ENCODE peak calls at places on chromosomes 2 and 18, in ten cellular contexts. T is kidney epithelial cell; K is left ventricle myocardium inferior; W is effector memory CD4-positive, alpha-beta T cell; A is heart right ventricle; L is tibial artery; C is sigmoid colon; U is esophagus squamous epithelium; Z is endothelial cell of umbilical vein; G is GM06990. R is an unnamed sample. For H3K36me3, the result is how much of the 10 kb centered on the place peaks cover.

GRCh38 chr2:38147333-38148121 is 71.6 kb upstream of the CYP1B1 start:
- DNase-seq in K (no peak), A (no peak), C (no peak), T (no peak), U (no peak), L (no peak), W (no peak), Z (no peak), G (no peak), R (no peak)

GRCh38 chr2:218224206-218224605 is 7.2 kb downstream of the ARPC2 start:
- DNase-seq in W (no peak), A (no peak), L (no peak), Z (no peak), G (no peak), K (no peak), T (no peak), C (no peak), U (no peak), R (no peak)

GRCh38 chr2:28166956-28167355 is 225.7 kb upstream of the FOSL2 start:
- DNase-seq in L (no peak), K (no peak), A (no peak), G (no peak), W (no peak), U (no peak), C (no peak), T (no peak), Z (no peak), R (peak)

GRCh38 chr2:192267484-192267883 is 72.8 kb upstream of the TMEFF2 start:
- DNase-seq in L (no peak), T (no peak), U (no peak), W (no peak), G (no peak), A (no peak), Z (peak), C (no peak), K (no peak), R (no peak)

GRCh38 chr2:31213063-31213882 is 4.0 kb downstream of the CAPN14 start:
- DNase-seq in T (no peak), G (no peak), U (no peak), L (no peak), K (no peak), W (no peak), Z (no peak), C (no peak), A (no peak), R (peak)

GRCh38 chr2:147182260-147182659 is 662.6 kb upstream of the ACVR2A start:
- DNase-seq in L (no peak), A (no peak), G (peak), W (peak), C (no peak), U (no peak), T (peak), K (no peak), Z (no peak), R (no peak)

GRCh38 chr18:58723810-58724602 is 52.7 kb downstream of the MALT1 start:
- DNase-seq in G (no peak), T (peak), Z (no peak), L (no peak), K (no peak), W (no peak), C (no peak), U (no peak), A (no peak), R (no peak)

GRCh38 chr2:238954841-238955521 is 107.1 kb downstream of the TWIST2 start:
- DNase-seq in W (no peak), U (no peak), T (no peak), G (no peak), L (no peak), Z (no peak), C (peak), A (no peak), K (no peak), R (no peak)

GRCh38 chr2:47076586-47077441 is 78.3 kb downstream of the STPG4 start:
- DNase-seq in A (no peak), K (no peak), W (no peak), L (peak), C (no peak), U (no peak), Z (peak), T (peak), G (no peak), R (peak)

GRCh38 chr18:48023334-48024008 is 93.0 kb upstream of the SMAD2 start:
- DNase-seq in T (peak), G (no peak), Z (peak), L (no peak), U (no peak), C (peak), A (no peak), W (no peak), K (no peak), R (peak)

GRCh38 chr2:28362991-28363521 is 29.6 kb upstream of the FOSL2 start:
- DNase-seq in L (no peak), C (no peak), U (no peak), W (no peak), T (no peak), A (no peak), G (no peak), K (no peak), Z (no peak), R (peak)

GRCh38 chr2:196468394-196468793 is 171.1 kb upstream of the CCDC150 start:
- DNase-seq in K (no peak), G (no peak), W (no peak), L (no peak), T (no peak), U (no peak), Z (no peak), A (no peak), C (no peak), R (peak)

GRCh38 chr2:158629116-158629515 is 166.0 kb upstream of the DAPL1 start:
- DNase-seq in W (no peak), A (no peak), Z (no peak), T (no peak), L (no peak), C (no peak), K (no peak), G (no peak), U (no peak), R (no peak)
- H3K36me3 ChIP-seq in W (under half), A (under half), Z (under half), T (under half), L (under half), C (under half), K (under half), G (under half), U (under half), R (under half)

DNA sequence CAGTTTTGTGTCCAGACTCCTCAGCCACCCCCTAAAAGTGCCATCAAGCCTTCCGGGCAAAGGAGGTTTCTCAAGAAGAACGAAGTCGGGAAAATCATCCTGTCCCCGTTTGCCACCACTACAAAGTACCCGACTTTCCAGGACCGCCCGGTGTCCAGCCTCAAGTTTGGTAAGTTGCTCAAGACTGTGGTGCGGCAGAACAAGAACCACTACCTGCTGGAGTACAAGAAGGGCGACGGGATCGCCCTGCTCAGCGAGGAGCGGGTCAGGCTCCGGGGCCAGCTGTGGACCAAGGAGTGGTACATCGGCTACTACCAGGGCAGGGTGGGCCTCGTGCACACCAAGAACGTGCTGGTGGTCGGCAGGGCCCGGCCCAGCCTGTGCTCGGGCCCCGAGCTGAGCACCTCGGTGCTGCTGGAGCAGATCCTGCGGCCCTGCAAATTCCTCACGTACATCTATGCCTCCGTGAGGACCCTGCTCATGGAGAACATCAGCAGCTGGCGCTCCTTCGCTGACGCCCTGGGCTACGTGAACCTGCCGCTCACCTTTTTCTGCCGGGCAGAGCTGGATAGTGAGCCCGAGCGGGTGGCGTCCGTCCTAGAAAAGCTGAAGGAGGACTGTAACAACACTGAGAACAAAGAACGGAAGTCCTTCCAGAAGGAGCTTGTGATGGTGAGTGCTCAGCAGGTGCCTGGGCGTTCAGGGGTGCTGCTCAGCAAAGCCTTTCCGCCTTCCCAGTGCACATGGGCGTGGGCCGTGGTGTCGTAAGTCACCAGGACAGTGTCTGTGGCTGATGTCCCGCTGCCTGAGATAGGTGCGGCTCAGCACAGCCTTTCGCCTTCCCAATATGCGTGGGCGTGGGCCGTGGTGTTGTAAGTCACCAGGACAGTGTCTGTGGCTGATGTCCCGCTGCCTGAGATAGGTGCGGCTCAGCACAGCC is 91.0 kb downstream of the SH3BP4 start:
- DNase-seq in W (no peak), L (no peak), T (no peak), A (no peak), K (no peak), Z (no peak), U (no peak), G (no peak), C (peak), R (no peak)
- H3K36me3 ChIP-seq in W (under half), L (half or more), T (under half), A (under half), K (under half), Z (half or more), U (under half), G (under half), C (under half), R (under half)

DNA sequence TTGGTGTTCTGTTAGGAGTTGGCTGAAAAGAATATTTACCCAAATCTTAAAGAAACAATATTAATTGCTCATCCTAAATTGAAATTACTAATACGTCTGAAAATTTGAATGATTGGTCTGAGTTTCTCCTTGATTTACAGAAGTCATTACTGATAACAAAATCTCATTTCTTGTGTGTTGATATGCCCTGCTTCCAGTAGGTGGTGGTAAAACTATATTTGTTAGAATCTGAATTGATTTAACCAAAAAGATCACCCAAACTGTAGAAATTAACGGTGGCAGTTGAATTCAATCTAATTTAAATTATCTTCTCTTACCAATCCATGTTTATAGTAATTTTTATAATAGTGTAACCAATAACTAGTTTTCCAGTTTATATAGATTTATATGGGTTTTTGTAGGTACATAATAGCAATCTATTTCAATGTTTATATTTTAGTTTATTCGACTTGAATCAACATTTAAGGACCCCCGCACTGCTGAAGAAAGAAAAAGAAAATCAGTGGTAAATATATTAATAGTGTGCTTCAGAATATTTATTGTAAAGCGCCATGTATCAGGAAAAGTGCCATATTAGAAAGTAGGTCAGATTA is 38.3 kb downstream of the PAPOLG start:
- DNase-seq in K (no peak), Z (peak), A (no peak), G (no peak), U (no peak), L (no peak), W (no peak), T (no peak), C (no peak), R (peak)
- H3K36me3 ChIP-seq in K (half or more), Z (under half), A (under half), G (under half), U (under half), L (half or more), W (under half), T (under half), C (half or more), R (under half)

GRCh38 chr2:233119806-233120205 is 59.7 kb downstream of the INPP5D start:
- DNase-seq in K (no peak), G (no peak), A (no peak), L (no peak), U (no peak), C (no peak), Z (no peak), W (no peak), T (no peak), R (no peak)
- H3K36me3 ChIP-seq in K (under half), G (under half), A (under half), L (under half), U (under half), C (under half), Z (under half), W (half or more), T (under half), R (under half)